ENCODE peak calls at places on chromosomes 12 and 14, in five cellular contexts. R, X, S, K and O are unnamed samples.

GRCh38 chr14:46550836-46551235 is 100.7 kb downstream of the RPL10L start:
- DNase-seq in R (no peak), X (no peak), S (no peak), K (no peak), O (no peak)

GRCh38 chr14:67517083-67517482 is 16.0 kb upstream of the PLEKHH1 start:
- DNase-seq in R (no peak), X (no peak), S (no peak), K (no peak), O (no peak)

GRCh38 chr12:103839103-103839502 is 1.9 kb downstream of the NT5DC3 start:
- DNase-seq in R (no peak), X (no peak), S (no peak), K (no peak), O (no peak)

GRCh38 chr14:95140060-95140858 is 17.1 kb downstream of the DICER1 start:
- DNase-seq in R (no peak), X (no peak), S (no peak), K (no peak), O (no peak)

GRCh38 chr12:57455374-57456144 is 452 bp downstream of the INHBE start:
- DNase-seq in R (no peak), X (no peak), S (no peak), K (no peak), O (no peak)

GRCh38 chr14:101251812-101252442 is 309.4 kb upstream of the DIO3 start:
- DNase-seq in R (no peak), X (no peak), S (no peak), K (no peak), O (no peak)

GRCh38 chr14:55198749-55199148 is 7.4 kb upstream of the DLGAP5 start:
- DNase-seq in R (no peak), X (no peak), S (no peak), K (no peak), O (no peak)

GRCh38 chr12:49121047-49121696 is 10.0 kb downstream of the TUBA1B start:
- DNase-seq in R (peak; percentile 32), X (peak; percentile 75), S (peak; percentile 77), K (peak; percentile 19), O (no peak)

GRCh38 chr14:49972840-49973239 is 80.0 kb downstream of the ARF6 start:
- DNase-seq in R (no peak), X (no peak), S (no peak), K (peak; percentile 86), O (peak; percentile 73)

GRCh38 chr14:22386924-22387775 is 201.9 kb downstream of the DAD1 start:
- DNase-seq in R (peak; percentile 50), X (peak; percentile 59), S (peak; percentile 26), K (peak; percentile 78), O (peak; percentile 52)

GRCh38 chr14:57293851-57294837 is 25.4 kb downstream of the AP5M1 start:
- DNase-seq in R (no peak), X (no peak), S (no peak), K (no peak), O (no peak)

GRCh38 chr12:32603858-32604257 is 75.2 kb upstream of the DNM1L start:
- DNase-seq in R (no peak), X (no peak), S (no peak), K (no peak), O (peak; percentile 76)

GRCh38 chr12:49098035-49098451 is 3.4 kb upstream of the DHH start:
- DNase-seq in R (no peak), X (peak; percentile 90), S (peak; percentile 59), K (no peak), O (no peak)

GRCh38 chr12:46303039-46303666 is 34.3 kb upstream of the SLC38A1 start:
- DNase-seq in R (no peak), X (no peak), S (peak; percentile 18), K (no peak), O (no peak)

GRCh38 chr14:61803755-61804154 is 41.5 kb downstream of the SNAPC1 start:
- DNase-seq in R (no peak), X (no peak), S (no peak), K (no peak), O (no peak)

GRCh38 chr12:107736914-107737313 is 24.0 kb downstream of the PRDM4 start:
- DNase-seq in R (no peak), X (no peak), S (no peak), K (no peak), O (no peak)

GRCh38 chr12:27193854-27194544 is 50.1 kb upstream of the STK38L start:
- DNase-seq in R (no peak), X (no peak), S (no peak), K (peak; percentile 56), O (no peak)

GRCh38 chr12:25781223-25781622 is 177.3 kb upstream of the RASSF8 start:
- DNase-seq in R (peak; percentile 12), X (no peak), S (no peak), K (no peak), O (no peak)

GRCh38 chr12:107486140-107486892 is 199.3 kb upstream of the PWP1 start:
- DNase-seq in R (peak; percentile 13), X (no peak), S (no peak), K (no peak), O (no peak)

GRCh38 chr14:99325591-99325990 is 53.6 kb upstream of the BCL11B start:
- DNase-seq in R (no peak), X (no peak), S (no peak), K (no peak), O (no peak)

GRCh38 chr12:120865094-120865493 is 39.1 kb downstream of the SPPL3 start:
- DNase-seq in R (no peak), X (no peak), S (no peak), K (no peak), O (no peak)

GRCh38 chr14:95733212-95733611 is 19.3 kb upstream of the TCL1A start:
- DNase-seq in R (no peak), X (no peak), S (no peak), K (no peak), O (no peak)

GRCh38 chr12:102891756-102892155 is 25.3 kb downstream of the PAH start:
- DNase-seq in R (no peak), X (no peak), S (no peak), K (no peak), O (no peak)

GRCh38 chr14:63276492-63277342 is 42.0 kb downstream of the GPHB5 start:
- DNase-seq in R (no peak), X (peak; percentile 23), S (peak; percentile 64), K (peak; percentile 28), O (peak; percentile 30)

GRCh38 chr12:94186461-94187237 is 38.3 kb downstream of the PLXNC1 start:
- DNase-seq in R (no peak), X (no peak), S (no peak), K (no peak), O (no peak)